ENCODE peak calls at places on chromosomes 3 and 15, in five cellular contexts. F is A549, T is mammary epithelial cell, Z is IMR-90, H is gastrocnemius medialis. R is an unnamed sample.

GRCh38 chr15:90336705-90337141 is 15.4 kb upstream of the ZNF774 start:
- DNase-seq in H (peak; percentile 23), T (peak; percentile 90), F (peak; percentile 69), Z (peak; percentile 85), R (peak; percentile 59)

GRCh38 chr3:196641278-196642058 is 2.0 kb downstream of the NRROS start:
- DNase-seq in Z (no peak), H (no peak), T (no peak), F (no peak), R (no peak)

GRCh38 chr3:192223815-192224214 is 503.5 kb downstream of the FGF12 start:
- DNase-seq in H (no peak), Z (no peak), F (no peak), T (no peak), R (no peak)

GRCh38 chr3:47370887-47371697 is 9.7 kb upstream of the PTPN23 start:
- DNase-seq in F (no peak), Z (no peak), H (no peak), T (no peak), R (peak; percentile 46)

GRCh38 chr3:187661267-187661666 is 8.9 kb downstream of the SST start:
- DNase-seq in T (peak; percentile 18), H (no peak), Z (no peak), F (no peak), R (no peak)

GRCh38 chr3:128870327-128870726 is 9.1 kb upstream of the ACAD9 start:
- DNase-seq in F (no peak), T (no peak), H (no peak), Z (no peak), R (no peak)

GRCh38 chr15:100588638-100589242 is 13.2 kb downstream of the LINS1 start:
- DNase-seq in H (no peak), F (peak; percentile 52), Z (peak; percentile 11), T (peak; percentile 17), R (no peak)

GRCh38 chr3:60555704-60556340 is 695.4 kb downstream of the FHIT start:
- DNase-seq in T (peak; percentile 80), H (no peak), Z (peak; percentile 74), F (no peak), R (no peak)

GRCh38 chr3:30611613-30612421 is 5.4 kb downstream of the TGFBR2 start:
- DNase-seq in H (no peak), T (peak; percentile 74), F (peak; percentile 73), Z (peak; percentile 60), R (peak; percentile 49)

GRCh38 chr15:98731712-98732450 is 83.5 kb downstream of the IGF1R start:
- DNase-seq in H (no peak), T (no peak), F (no peak), Z (no peak), R (no peak)

GRCh38 chr3:97612632-97613031 is 151.9 kb upstream of the ARL6 start:
- DNase-seq in T (no peak), Z (no peak), H (no peak), F (no peak), R (no peak)

DNA sequence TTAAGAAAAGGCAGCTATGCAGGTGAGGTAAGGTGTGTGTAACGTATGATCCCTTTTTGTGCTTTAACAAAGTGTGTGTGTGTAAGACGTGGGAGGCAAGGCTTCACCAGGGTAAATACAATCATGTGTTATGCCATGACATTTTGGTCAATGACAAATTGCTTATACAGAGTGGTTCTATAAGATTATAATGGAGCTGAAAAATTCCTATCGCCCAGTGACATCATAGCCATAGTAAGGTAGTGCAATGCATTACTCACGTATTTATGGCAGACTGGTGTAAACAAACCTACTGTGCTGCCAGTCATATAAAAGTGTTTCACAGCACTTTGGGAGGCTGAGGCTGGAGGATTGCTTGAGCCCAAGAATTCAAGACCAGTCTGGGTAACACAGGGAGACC is 60.2 kb upstream of the LCTL start:
- DNase-seq in H (no peak), F (no peak), T (no peak), Z (no peak), R (no peak)
- H3K4me3 ChIP-seq in H (no peak overlapping the region), F (no peak overlapping the region), T (no peak overlapping the region), Z (no peak overlapping the region), R (no peak overlapping the region)

GRCh38 chr15:40928975-40929729 is at the start of gene DLL4:
- DNase-seq in Z (peak; percentile 59), T (peak; percentile 62), F (peak; percentile 73), H (no peak), R (peak; percentile 65)

GRCh38 chr15:40928351-40928974 is 677 bp upstream of the DLL4 start:
- DNase-seq in T (peak; percentile 48), H (no peak), Z (no peak), F (no peak), R (no peak)

GRCh38 chr15:40930430-40931299 is 1.5 kb downstream of the DLL4 start:
- DNase-seq in H (no peak), Z (peak; percentile 51), F (peak; percentile 50), T (peak; percentile 42), R (peak; percentile 47)

GRCh38 chr15:40931300-40932142 is 2.4 kb downstream of the DLL4 start:
- DNase-seq in Z (no peak), F (no peak), T (no peak), H (no peak), R (no peak)

GRCh38 chr15:40929730-40930429 is 740 bp downstream of the DLL4 start:
- DNase-seq in T (peak; percentile 45), Z (peak; percentile 64), H (no peak), F (peak; percentile 56), R (peak; percentile 81)
- H3K4me1 ChIP-seq in T (peaks cover 35% of the 10 kb centered on the region), Z (peaks cover 21% of the 10 kb centered on the region), H (peaks cover 42% of the 10 kb centered on the region), F (peaks cover 24% of the 10 kb centered on the region), R (peaks cover 21% of the 10 kb centered on the region)

DNA sequence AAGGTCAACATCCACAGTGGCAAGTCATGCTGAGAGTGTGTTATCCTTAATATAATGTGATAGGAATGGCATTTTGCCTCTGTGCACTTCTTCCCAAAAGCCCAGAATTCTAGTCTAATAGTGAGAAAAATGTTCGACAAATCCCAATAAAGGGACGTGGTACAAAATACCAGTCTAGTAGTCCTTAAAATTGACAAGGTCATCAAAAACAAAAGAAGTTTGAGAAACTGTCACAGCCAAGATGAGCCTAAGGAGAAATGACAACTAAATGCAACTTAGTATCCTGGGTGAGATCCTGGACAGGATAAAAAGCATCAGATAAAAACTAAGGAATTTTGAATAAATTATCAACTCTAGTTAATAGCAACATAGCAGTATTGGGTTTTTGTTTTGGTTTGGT is 14.4 kb upstream of the ATP13A4 start:
- DNase-seq in H (no peak), T (no peak), F (no peak), Z (no peak), R (no peak)
- H3K9me3 ChIP-seq in H (no peaks in the 10 kb centered on the region), T (no peaks in the 10 kb centered on the region), F (no peaks in the 10 kb centered on the region), Z (no peaks in the 10 kb centered on the region), R (no peaks in the 10 kb centered on the region)

GRCh38 chr3:194296448-194296831 is 54.7 kb downstream of the CPN2 start:
- DNase-seq in H (no peak), Z (peak; percentile 50), T (peak; percentile 73), F (peak; percentile 66), R (peak; percentile 75)

GRCh38 chr3:194294888-194295214 is 56.3 kb downstream of the CPN2 start:
- DNase-seq in Z (no peak), H (no peak), F (no peak), T (no peak), R (no peak)

GRCh38 chr3:194298331-194299227 is 52.5 kb downstream of the CPN2 start:
- DNase-seq in F (no peak), H (no peak), Z (no peak), T (no peak), R (no peak)

GRCh38 chr3:194294199-194294887 is 56.8 kb downstream of the CPN2 start:
- DNase-seq in H (no peak), Z (no peak), T (no peak), F (no peak), R (no peak)

DNA sequence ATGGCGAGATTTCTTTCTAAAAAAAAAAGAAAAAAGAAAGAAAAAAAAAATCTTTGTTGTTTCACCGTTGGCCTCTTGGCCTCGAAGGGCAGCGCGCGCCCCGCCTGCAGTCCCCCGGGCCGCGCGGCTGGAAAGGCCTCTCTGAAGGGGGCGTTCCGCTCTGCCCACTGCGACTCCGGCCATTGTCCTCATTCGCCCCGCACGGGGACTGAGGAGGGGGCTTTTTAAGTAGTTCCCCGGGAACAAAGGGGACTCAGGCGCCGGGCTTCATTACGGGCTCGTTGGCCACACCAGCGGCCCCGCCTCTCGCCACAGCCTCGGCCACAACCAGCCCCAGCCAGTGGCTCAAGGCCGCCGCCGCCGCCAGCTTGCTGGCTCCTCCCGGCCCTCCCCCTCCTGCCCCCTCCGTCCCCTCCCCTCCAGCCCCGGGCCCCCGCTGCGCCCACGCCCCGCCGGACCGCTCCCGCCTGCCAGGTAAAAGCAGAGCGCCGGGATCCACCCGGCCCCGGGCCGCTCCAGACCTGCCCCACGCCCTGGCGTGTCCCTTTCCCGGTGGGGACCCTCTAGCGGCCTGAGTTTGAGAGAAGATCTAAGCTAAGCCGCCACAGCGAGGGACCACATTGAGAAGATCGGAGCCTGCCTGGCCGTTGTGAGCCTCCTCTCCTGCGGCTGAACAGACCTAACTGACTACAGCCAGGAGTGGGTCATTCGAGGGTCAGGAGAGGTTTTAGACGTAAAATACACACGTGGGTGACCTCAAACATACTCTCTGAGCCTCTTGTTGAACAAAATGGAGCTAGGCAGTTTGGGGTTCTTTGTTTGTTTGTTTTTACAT is 54.1 kb downstream of the CPN2 start:
- DNase-seq in T (no peak), H (no peak), Z (no peak), F (no peak), R (no peak)
- H3K4me3 ChIP-seq in T (peak overlapping the region; percentile 13), H (peak overlapping the region; percentile 38), Z (no peak overlapping the region), F (no peak overlapping the region), R (peak overlapping the region; percentile 42)